ENCODE peak calls at places on chromosomes 2 and 18, in six cellular contexts. One of them, this sample, is unnamed.

GRCh38 chr2:68088950-68089349 is 26.1 kb upstream of the C1D start:
- DNase-seq in cardiac muscle cell: no peak
- DNase-seq in CD8-positive, alpha-beta T cell: no peak
- DNase-seq in Peyer's patch: no peak
- DNase-seq in hepatocyte: no peak
- DNase-seq in left ventricle myocardium inferior: no peak
- DNase-seq in this sample: no peak

GRCh38 chr2:45631319-45631718 is 20.2 kb upstream of the PRKCE start:
- DNase-seq in Peyer's patch: no peak
- DNase-seq in cardiac muscle cell: no peak
- DNase-seq in CD8-positive, alpha-beta T cell: no peak
- DNase-seq in left ventricle myocardium inferior: no peak
- DNase-seq in hepatocyte: no peak
- DNase-seq in this sample: no peak

GRCh38 chr2:202025816-202026215 is 7.8 kb upstream of the FZD7 start:
- DNase-seq in hepatocyte: no peak
- DNase-seq in left ventricle myocardium inferior: no peak
- DNase-seq in CD8-positive, alpha-beta T cell: no peak
- DNase-seq in Peyer's patch: no peak
- DNase-seq in cardiac muscle cell: peak
- DNase-seq in this sample: no peak

GRCh38 chr18:35605686-35606417 is 24.3 kb downstream of the GALNT1 start:
- DNase-seq in left ventricle myocardium inferior: no peak
- DNase-seq in hepatocyte: no peak
- DNase-seq in cardiac muscle cell: peak
- DNase-seq in CD8-positive, alpha-beta T cell: no peak
- DNase-seq in Peyer's patch: no peak
- DNase-seq in this sample: no peak

GRCh38 chr2:131146749-131147148 is 41.6 kb downstream of the PLEKHB2 start:
- DNase-seq in cardiac muscle cell: no peak
- DNase-seq in left ventricle myocardium inferior: no peak
- DNase-seq in hepatocyte: no peak
- DNase-seq in Peyer's patch: no peak
- DNase-seq in CD8-positive, alpha-beta T cell: no peak
- DNase-seq in this sample: no peak

GRCh38 chr2:225694664-225695063 is 295.2 kb downstream of the NYAP2 start:
- DNase-seq in hepatocyte: no peak
- DNase-seq in CD8-positive, alpha-beta T cell: no peak
- DNase-seq in left ventricle myocardium inferior: no peak
- DNase-seq in cardiac muscle cell: no peak
- DNase-seq in Peyer's patch: no peak
- DNase-seq in this sample: no peak

GRCh38 chr2:115165529-115166109 is 723.2 kb downstream of the DPP10 start:
- DNase-seq in left ventricle myocardium inferior: no peak
- DNase-seq in CD8-positive, alpha-beta T cell: no peak
- DNase-seq in Peyer's patch: no peak
- DNase-seq in cardiac muscle cell: peak
- DNase-seq in hepatocyte: peak
- DNase-seq in this sample: peak

GRCh38 chr2:101330253-101330921 is 21.9 kb upstream of the RNF149 start:
- DNase-seq in CD8-positive, alpha-beta T cell: peak
- DNase-seq in hepatocyte: peak
- DNase-seq in Peyer's patch: peak
- DNase-seq in left ventricle myocardium inferior: peak
- DNase-seq in cardiac muscle cell: peak
- DNase-seq in this sample: no peak

GRCh38 chr2:884027-884748 is 66.5 kb upstream of the SNTG2 start:
- DNase-seq in Peyer's patch: no peak
- DNase-seq in CD8-positive, alpha-beta T cell: no peak
- DNase-seq in cardiac muscle cell: no peak
- DNase-seq in hepatocyte: no peak
- DNase-seq in left ventricle myocardium inferior: no peak
- DNase-seq in this sample: no peak

GRCh38 chr2:151760139-151760650 is 25.9 kb upstream of the NEB start:
- DNase-seq in hepatocyte: peak
- DNase-seq in left ventricle myocardium inferior: no peak
- DNase-seq in Peyer's patch: no peak
- DNase-seq in CD8-positive, alpha-beta T cell: no peak
- DNase-seq in cardiac muscle cell: peak
- DNase-seq in this sample: no peak

GRCh38 chr18:10560457-10561045 is 34.7 kb downstream of the NAPG start:
- DNase-seq in left ventricle myocardium inferior: peak
- DNase-seq in hepatocyte: peak
- DNase-seq in cardiac muscle cell: peak
- DNase-seq in Peyer's patch: no peak
- DNase-seq in CD8-positive, alpha-beta T cell: peak
- DNase-seq in this sample: peak

GRCh38 chr2:182372661-182373060 is 54.2 kb downstream of the PDE1A start:
- DNase-seq in CD8-positive, alpha-beta T cell: no peak
- DNase-seq in Peyer's patch: no peak
- DNase-seq in left ventricle myocardium inferior: no peak
- DNase-seq in hepatocyte: peak
- DNase-seq in cardiac muscle cell: peak
- DNase-seq in this sample: peak

GRCh38 chr2:86176583-86176982 is 18.7 kb downstream of the IMMT start:
- DNase-seq in cardiac muscle cell: no peak
- DNase-seq in hepatocyte: no peak
- DNase-seq in Peyer's patch: no peak
- DNase-seq in left ventricle myocardium inferior: no peak
- DNase-seq in CD8-positive, alpha-beta T cell: no peak
- DNase-seq in this sample: no peak

GRCh38 chr2:217787160-217787877 is 215.5 kb downstream of the TNS1 start:
- DNase-seq in cardiac muscle cell: no peak
- DNase-seq in Peyer's patch: no peak
- DNase-seq in hepatocyte: no peak
- DNase-seq in left ventricle myocardium inferior: no peak
- DNase-seq in CD8-positive, alpha-beta T cell: no peak
- DNase-seq in this sample: no peak
- H3K27ac ChIP-seq in cardiac muscle cell: no peak
- H3K27ac ChIP-seq in Peyer's patch: no peak
- H3K27ac ChIP-seq in hepatocyte: no peak
- H3K27ac ChIP-seq in left ventricle myocardium inferior: no peak
- H3K27ac ChIP-seq in CD8-positive, alpha-beta T cell: no peak
- H3K27ac ChIP-seq in this sample: no peak

DNA sequence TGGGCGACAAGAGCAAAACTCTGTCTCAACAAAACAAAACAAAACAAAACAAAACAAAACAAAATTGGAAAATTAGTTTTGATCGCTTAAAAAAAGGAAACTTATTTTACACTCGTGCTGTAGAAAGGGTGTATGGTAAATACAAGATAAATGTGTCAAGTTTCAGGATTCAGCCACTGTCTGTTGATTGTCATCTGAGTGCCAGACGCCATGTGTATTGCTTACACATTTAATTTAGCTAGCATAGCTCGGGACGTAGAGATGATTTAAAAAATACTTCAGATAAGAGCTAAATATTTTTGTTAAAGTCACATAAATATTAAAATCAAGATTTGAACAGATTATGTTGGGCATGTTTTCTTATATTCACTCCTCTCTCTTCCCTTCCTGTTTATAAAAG is 568.1 kb upstream of the ZNF804A start:
- DNase-seq in cardiac muscle cell: no peak
- DNase-seq in CD8-positive, alpha-beta T cell: no peak
- DNase-seq in hepatocyte: no peak
- DNase-seq in left ventricle myocardium inferior: no peak
- DNase-seq in Peyer's patch: no peak
- DNase-seq in this sample: no peak
- TF ChIP-seq CTCF in cardiac muscle cell: no peak
- TF ChIP-seq CTCF in CD8-positive, alpha-beta T cell: no peak
- TF ChIP-seq CTCF in hepatocyte: no peak
- TF ChIP-seq CTCF in left ventricle myocardium inferior: no peak
- TF ChIP-seq CTCF in Peyer's patch: no peak
- TF ChIP-seq CTCF in this sample: no peak

GRCh38 chr2:29066989-29067605 is 7.2 kb downstream of the PCARE start:
- DNase-seq in hepatocyte: no peak
- DNase-seq in CD8-positive, alpha-beta T cell: no peak
- DNase-seq in left ventricle myocardium inferior: no peak
- DNase-seq in cardiac muscle cell: no peak
- DNase-seq in Peyer's patch: no peak
- DNase-seq in this sample: peak
- H3K27ac ChIP-seq in hepatocyte: no peak
- H3K27ac ChIP-seq in CD8-positive, alpha-beta T cell: no peak
- H3K27ac ChIP-seq in left ventricle myocardium inferior: no peak
- H3K27ac ChIP-seq in cardiac muscle cell: no peak
- H3K27ac ChIP-seq in Peyer's patch: no peak
- H3K27ac ChIP-seq in this sample: peak

DNA sequence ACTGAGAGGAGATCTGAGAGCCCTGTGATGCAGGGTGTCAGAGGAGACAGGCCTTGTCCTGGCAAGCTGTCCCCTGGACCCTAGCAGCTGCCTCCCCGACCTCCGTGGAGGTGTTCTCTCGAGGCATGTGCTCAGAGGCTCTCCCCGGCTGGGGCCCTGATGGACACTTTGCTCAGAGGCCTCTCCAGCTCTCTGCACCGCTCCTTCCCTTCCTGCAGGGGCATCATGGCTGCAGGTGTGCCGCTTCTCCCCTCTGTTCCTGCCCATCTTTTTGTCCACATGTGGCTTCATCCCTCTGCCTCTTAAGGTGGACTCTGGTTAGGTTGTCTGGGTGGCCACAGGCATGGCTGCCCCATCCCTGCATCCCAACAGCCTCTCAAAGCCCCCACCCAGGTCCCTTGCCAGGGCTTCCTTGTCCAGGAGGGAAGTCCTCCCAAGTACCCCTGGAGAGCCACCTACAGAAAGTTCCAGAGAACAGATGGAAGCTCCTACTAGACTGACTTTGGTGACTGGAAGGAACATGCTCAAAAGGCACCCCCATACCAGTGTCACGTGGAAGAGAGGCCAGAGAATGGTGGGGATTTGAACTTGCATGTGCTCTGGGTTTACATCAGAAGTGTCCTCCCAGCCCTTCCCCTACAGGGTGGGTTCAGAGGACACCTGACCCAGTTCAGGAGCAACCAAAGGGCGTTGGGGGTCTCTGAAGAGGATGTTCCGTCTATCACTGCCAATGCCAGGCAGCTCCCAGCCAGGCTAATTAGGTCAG is 120.4 kb downstream of the KLHL29 start:
- DNase-seq in hepatocyte: no peak
- DNase-seq in Peyer's patch: no peak
- DNase-seq in cardiac muscle cell: no peak
- DNase-seq in left ventricle myocardium inferior: no peak
- DNase-seq in CD8-positive, alpha-beta T cell: no peak
- DNase-seq in this sample: no peak
- TF ChIP-seq CTCF in hepatocyte: no peak
- TF ChIP-seq CTCF in Peyer's patch: no peak
- TF ChIP-seq CTCF in cardiac muscle cell: no peak
- TF ChIP-seq CTCF in left ventricle myocardium inferior: no peak
- TF ChIP-seq CTCF in CD8-positive, alpha-beta T cell: no peak
- TF ChIP-seq CTCF in this sample: no peak

DNA sequence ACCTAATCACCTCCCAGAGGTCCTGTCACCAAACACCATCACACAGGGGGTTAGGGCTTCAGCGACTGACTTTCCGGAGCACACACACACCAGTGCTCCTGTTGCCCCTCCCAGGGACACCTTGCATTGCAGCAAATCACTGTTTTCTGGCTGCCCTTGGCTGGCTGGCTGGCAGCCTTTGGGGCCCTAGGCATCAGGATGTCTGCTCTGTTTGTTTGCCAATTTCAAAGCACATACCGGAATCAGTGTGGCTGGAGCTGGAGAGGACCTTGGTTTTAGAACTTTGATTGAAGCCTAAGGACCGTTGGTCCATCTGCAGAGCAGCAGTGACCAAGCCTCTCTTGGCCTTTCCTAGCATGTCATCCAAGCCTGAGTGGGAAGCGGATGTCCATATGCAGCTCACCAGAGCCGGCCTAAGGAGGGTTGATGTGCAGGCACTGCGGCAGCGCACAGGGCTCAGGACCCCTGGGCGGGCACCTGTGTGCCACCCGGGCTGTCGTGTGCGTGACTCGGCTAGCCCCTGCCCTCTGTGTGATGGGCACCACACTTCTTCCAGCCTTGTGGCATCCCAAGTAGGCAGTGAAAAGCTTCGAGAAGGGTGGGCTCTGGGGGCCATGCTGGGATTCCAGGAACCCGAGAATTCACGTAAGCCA is 62.1 kb downstream of the GBX2 start:
- DNase-seq in left ventricle myocardium inferior: no peak
- DNase-seq in CD8-positive, alpha-beta T cell: no peak
- DNase-seq in cardiac muscle cell: no peak
- DNase-seq in Peyer's patch: peak
- DNase-seq in hepatocyte: no peak
- DNase-seq in this sample: no peak
- H3K27ac ChIP-seq in left ventricle myocardium inferior: no peak
- H3K27ac ChIP-seq in CD8-positive, alpha-beta T cell: no peak
- H3K27ac ChIP-seq in cardiac muscle cell: no peak
- H3K27ac ChIP-seq in Peyer's patch: no peak
- H3K27ac ChIP-seq in hepatocyte: no peak
- H3K27ac ChIP-seq in this sample: no peak

GRCh38 chr18:7157760-7158159 is 40.2 kb upstream of the LAMA1 start:
- DNase-seq in Peyer's patch: no peak
- DNase-seq in left ventricle myocardium inferior: no peak
- DNase-seq in cardiac muscle cell: no peak
- DNase-seq in CD8-positive, alpha-beta T cell: no peak
- DNase-seq in hepatocyte: peak
- DNase-seq in this sample: no peak
- TF ChIP-seq CTCF in Peyer's patch: no peak
- TF ChIP-seq CTCF in left ventricle myocardium inferior: no peak
- TF ChIP-seq CTCF in cardiac muscle cell: no peak
- TF ChIP-seq CTCF in CD8-positive, alpha-beta T cell: no peak
- TF ChIP-seq CTCF in hepatocyte: no peak
- TF ChIP-seq CTCF in this sample: no peak

DNA sequence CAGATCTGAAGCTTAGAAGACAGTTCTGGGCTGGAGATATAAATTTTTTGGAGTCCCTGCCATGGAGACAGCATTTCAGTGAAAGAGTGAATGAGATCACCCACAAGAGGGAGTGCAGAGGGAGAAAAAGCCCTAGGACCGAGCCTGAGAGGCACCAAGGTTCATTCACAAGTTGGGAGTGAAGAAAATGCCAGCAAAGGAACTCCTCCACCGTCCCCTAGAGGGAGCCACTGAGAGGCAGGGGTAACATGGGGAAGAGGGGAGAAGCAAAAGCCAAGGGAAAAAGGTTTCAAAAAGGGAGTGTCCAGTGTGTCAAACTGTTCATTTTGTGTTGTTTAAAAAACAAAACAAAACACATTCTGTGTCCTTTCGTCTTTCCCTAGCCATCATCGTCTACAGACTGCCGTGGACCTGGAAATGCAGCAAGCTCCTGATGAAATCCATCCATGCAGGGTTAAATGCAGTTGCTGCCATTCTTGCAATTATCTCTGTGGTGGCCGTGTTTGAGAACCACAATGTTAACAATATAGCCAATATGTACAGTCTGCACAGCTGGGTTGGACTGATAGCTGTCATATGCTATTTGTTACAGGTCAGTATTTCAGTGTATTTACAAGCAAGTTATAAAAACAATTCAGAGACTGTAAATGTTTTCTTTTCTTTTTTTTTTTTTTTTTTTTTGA is 19.1 kb downstream of the CYBRD1 start:
- DNase-seq in Peyer's patch: no peak
- DNase-seq in left ventricle myocardium inferior: no peak
- DNase-seq in cardiac muscle cell: no peak
- DNase-seq in CD8-positive, alpha-beta T cell: no peak
- DNase-seq in hepatocyte: no peak
- DNase-seq in this sample: no peak
- H3K27ac ChIP-seq in Peyer's patch: no peak
- H3K27ac ChIP-seq in left ventricle myocardium inferior: no peak
- H3K27ac ChIP-seq in cardiac muscle cell: no peak
- H3K27ac ChIP-seq in CD8-positive, alpha-beta T cell: no peak
- H3K27ac ChIP-seq in hepatocyte: no peak
- H3K27ac ChIP-seq in this sample: no peak